ENCODE peak calls at places on chromosomes 11 and 22, in six cellular contexts. R is stimulated activated naive CD8-positive, alpha-beta T cell treated with anti-CD3 and anti-CD28 coated beads, Interleukin-15, Interleukin-2, amounts not matched to agents 100 U/mL and 50 U/mL, for 24 hours; Z is GM03348; V is CD8-positive, alpha-beta T cell; S is kidney; Y is AG08395. O is an unnamed sample.

GRCh38 chr11:134599180-134599810 is 187.3 kb upstream of the B3GAT1 start:
- DNase-seq in R (no peak), Z (no peak), V (no peak), S (no peak), Y (no peak), O (no peak)

GRCh38 chr11:112019066-112019465 is 6.1 kb upstream of the DLAT start:
- DNase-seq in R (no peak), Z (no peak), V (no peak), S (no peak), Y (no peak), O (no peak)

GRCh38 chr11:70364745-70365535 is 33.4 kb upstream of the CTTN start:
- DNase-seq in R (peak), Z (no peak), V (peak), S (no peak), Y (no peak), O (no peak)

GRCh38 chr22:35604671-35605457 is 12.3 kb downstream of the MB start:
- DNase-seq in R (peak), Z (no peak), V (no peak), S (peak), Y (no peak), O (no peak)

GRCh38 chr11:33844236-33844635 is 47.6 kb downstream of the LMO2 start:
- DNase-seq in R (no peak), Z (no peak), V (no peak), S (no peak), Y (no peak), O (no peak)

GRCh38 chr22:43488937-43489336 is 77.1 kb downstream of the MPPED1 start:
- DNase-seq in R (no peak), Z (no peak), V (no peak), S (peak), Y (no peak), O (no peak)

GRCh38 chr11:134037093-134037908 is 31.6 kb upstream of the JAM3 start:
- DNase-seq in R (peak), Z (peak), V (peak), S (peak), Y (peak), O (peak)

GRCh38 chr11:60699282-60699681 is at the start of gene MS4A8:
- DNase-seq in R (no peak), Z (no peak), V (no peak), S (no peak), Y (no peak), O (no peak)

GRCh38 chr11:112665291-112665690 is 295.9 kb upstream of the NCAM1 start:
- DNase-seq in R (no peak), Z (no peak), V (no peak), S (no peak), Y (no peak), O (no peak)

GRCh38 chr11:16881074-16881709 is 133.0 kb downstream of the PLEKHA7 start:
- DNase-seq in R (no peak), Z (peak), V (no peak), S (peak), Y (peak), O (no peak)

GRCh38 chr11:74453373-74453975 is 13.9 kb downstream of the KCNE3 start:
- DNase-seq in R (peak), Z (peak), V (peak), S (no peak), Y (peak), O (peak)